ENCODE peak calls at places on chromosomes 5 and 9, in seven cellular contexts. W is neuronal stem cell, I is A549, T is tibial artery, K is uterus, E is psoas muscle, D is NT2/D1. Q is an unnamed sample. For H3K4me1, the result is how much of the 10 kb centered on the place peaks cover.

GRCh38 chr5:3546028-3546427 is 49.6 kb upstream of the IRX1 start:
- DNase-seq in D (no peak), W (no peak), I (no peak), T (no peak), E (no peak), K (no peak), Q (no peak)

GRCh38 chr5:40089269-40089668 is 590.4 kb upstream of the PTGER4 start:
- DNase-seq in E (no peak), W (peak), T (no peak), K (no peak), D (no peak), I (no peak), Q (no peak)

GRCh38 chr5:90297045-90297764 is 112.4 kb downstream of the CETN3 start:
- DNase-seq in W (no peak), T (no peak), K (no peak), D (no peak), I (no peak), E (no peak), Q (no peak)

GRCh38 chr5:37495668-37496067 is 116.5 kb downstream of the WDR70 start:
- DNase-seq in K (no peak), T (no peak), W (no peak), E (no peak), I (no peak), D (no peak), Q (no peak)

GRCh38 chr9:127805620-127806019 is 2.9 kb downstream of the FPGS start:
- DNase-seq in D (peak), E (no peak), T (no peak), K (no peak), I (peak), W (no peak), Q (peak)

GRCh38 chr5:178121450-178122276 is 8.3 kb downstream of the N4BP3 start:
- DNase-seq in T (no peak), W (no peak), I (no peak), K (no peak), E (no peak), D (no peak), Q (no peak)

GRCh38 chr9:121169094-121169601 is 32.5 kb downstream of the RAB14 start:
- DNase-seq in W (no peak), K (no peak), I (peak), T (no peak), E (no peak), D (no peak), Q (no peak)

GRCh38 chr5:62720036-62720441 is 141.4 kb downstream of the LRRC70 start:
- DNase-seq in K (no peak), I (peak), D (no peak), E (no peak), T (no peak), W (no peak), Q (no peak)

GRCh38 chr5:168721966-168722365 is 142.8 kb upstream of the PANK3 start:
- DNase-seq in W (no peak), I (no peak), K (no peak), D (no peak), T (no peak), E (no peak), Q (no peak)

GRCh38 chr5:175082346-175082745 is 358.0 kb downstream of the MSX2 start:
- DNase-seq in I (no peak), E (no peak), D (no peak), K (no peak), T (no peak), W (no peak), Q (no peak)

GRCh38 chr5:108661030-108661429 is 86.7 kb upstream of the FER start:
- DNase-seq in K (no peak), T (no peak), E (no peak), W (no peak), D (no peak), I (no peak), Q (no peak)

GRCh38 chr5:103283120-103283519 is 24.6 kb downstream of the MACIR start:
- DNase-seq in K (no peak), I (no peak), D (no peak), E (no peak), T (no peak), W (no peak), Q (no peak)

GRCh38 chr5:94389515-94389899 is 228.9 kb downstream of the KIAA0825 start:
- DNase-seq in I (no peak), T (no peak), D (no peak), E (no peak), K (no peak), W (no peak), Q (no peak)
- H3K4me3 ChIP-seq in I (no peak), T (no peak), D (no peak), E (no peak), K (no peak), W (no peak), Q (no peak)

GRCh38 chr5:150764530-150764929 is 5.7 kb upstream of the DCTN4 start:
- DNase-seq in E (no peak), K (no peak), I (no peak), D (no peak), W (no peak), T (no peak), Q (no peak)
- H3K4me1 ChIP-seq in E (under half), K (under half), I (under half), D (under half), W (under half), T (under half), Q (under half)

DNA sequence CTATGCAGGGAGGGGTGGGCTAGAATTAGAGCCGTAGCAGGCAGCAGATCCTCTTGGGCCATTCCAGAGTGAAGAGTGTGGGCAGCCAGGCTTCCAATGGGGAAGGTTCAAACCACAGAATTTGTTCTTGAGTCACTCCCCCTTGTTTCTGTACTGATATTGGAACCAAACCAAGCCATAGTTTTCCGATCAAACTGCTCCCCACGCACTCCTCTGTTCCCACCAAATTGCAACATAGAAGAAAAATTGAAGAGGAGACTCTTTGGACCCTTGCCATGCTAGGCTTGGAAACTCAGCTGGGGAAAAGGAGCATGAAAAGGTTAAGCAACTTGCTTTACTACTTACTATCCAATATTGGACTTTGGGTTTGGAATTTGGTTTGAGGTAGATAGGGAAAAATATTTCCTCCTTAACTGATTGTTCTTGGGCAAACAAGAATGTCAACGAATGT is 165.8 kb upstream of the NR3C1 start:
- DNase-seq in I (no peak), W (no peak), K (no peak), T (no peak), D (no peak), E (no peak), Q (no peak)
- H3K4me3 ChIP-seq in I (no peak), W (no peak), K (no peak), T (no peak), D (no peak), E (no peak), Q (no peak)

DNA sequence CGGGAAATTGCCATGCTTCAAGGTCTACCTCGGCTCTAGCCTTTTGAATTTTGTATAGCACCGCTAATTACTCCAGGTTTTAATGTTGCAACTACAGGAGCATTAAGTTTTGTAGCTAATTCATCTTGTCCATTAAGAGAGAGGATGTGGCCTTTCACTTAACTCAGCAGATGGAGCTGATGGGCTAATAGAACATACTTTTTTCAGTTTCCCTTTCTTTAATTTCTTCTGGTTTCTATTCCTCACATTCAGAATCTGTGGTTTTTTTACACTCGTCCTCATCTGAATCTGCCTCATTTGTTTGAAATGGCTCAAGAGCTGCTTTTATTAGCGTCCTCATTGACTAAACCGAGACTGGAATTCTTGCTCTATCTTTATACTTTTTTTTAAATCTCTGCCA is 2085.7 kb upstream of the C9orf72 start:
- DNase-seq in W (no peak), D (no peak), I (no peak), K (no peak), T (no peak), E (no peak), Q (no peak)
- H3K4me1 ChIP-seq in W (under half), D (under half), I (under half), K (under half), T (under half), E (under half), Q (under half)

GRCh38 chr9:130074391-130075115 is 20.8 kb downstream of the GPR107 start:
- DNase-seq in E (no peak), T (no peak), K (no peak), D (no peak), I (no peak), W (no peak), Q (no peak)

GRCh38 chr9:130072515-130073235 is 19.0 kb downstream of the GPR107 start:
- DNase-seq in K (no peak), W (no peak), I (no peak), D (no peak), E (no peak), T (no peak), Q (no peak)

GRCh38 chr9:130078547-130078946 is 24.8 kb downstream of the GPR107 start:
- DNase-seq in D (no peak), I (no peak), W (no peak), K (no peak), T (no peak), E (no peak), Q (no peak)

GRCh38 chr9:130069048-130069447 is 15.3 kb downstream of the GPR107 start:
- DNase-seq in I (no peak), T (no peak), D (no peak), E (no peak), K (no peak), W (no peak), Q (no peak)

DNA sequence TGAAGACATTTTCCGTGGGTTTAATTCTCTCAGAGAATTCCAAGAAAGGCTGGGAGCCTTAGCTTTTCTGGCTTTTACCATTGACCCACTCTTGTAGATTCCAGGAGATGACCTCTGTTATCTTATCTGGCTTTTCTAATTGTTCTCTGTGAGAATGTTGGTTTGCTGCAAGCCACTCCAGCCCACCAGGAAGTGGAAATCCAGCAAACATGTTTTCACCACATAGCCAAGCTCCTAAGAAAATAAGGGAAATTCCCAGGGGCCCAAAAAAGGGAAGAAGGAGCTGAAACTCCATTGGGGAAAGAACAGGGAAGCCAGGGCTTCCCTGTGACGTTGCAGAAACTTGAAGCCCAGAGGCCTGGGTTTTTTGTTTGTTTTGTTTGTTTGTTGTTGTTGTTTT is 19.7 kb downstream of the GPR107 start:
- DNase-seq in E (no peak), D (no peak), K (no peak), W (no peak), I (no peak), T (no peak), Q (no peak)
- H3K4me3 ChIP-seq in E (no peak), D (no peak), K (no peak), W (no peak), I (no peak), T (no peak), Q (no peak)

GRCh38 chr9:87280421-87280820 is 217.2 kb upstream of the DAPK1 start:
- DNase-seq in T (no peak), E (no peak), W (no peak), I (no peak), K (no peak), D (no peak), Q (no peak)

GRCh38 chr9:87282477-87282991 is 215.1 kb upstream of the DAPK1 start:
- DNase-seq in I (no peak), K (no peak), D (no peak), E (no peak), T (no peak), W (no peak), Q (no peak)

GRCh38 chr9:87286506-87286905 is 211.2 kb upstream of the DAPK1 start:
- DNase-seq in T (no peak), E (no peak), W (no peak), K (no peak), I (no peak), D (no peak), Q (no peak)

GRCh38 chr9:87283585-87283984 is 214.1 kb upstream of the DAPK1 start:
- DNase-seq in D (no peak), I (no peak), E (no peak), T (no peak), W (no peak), K (no peak), Q (no peak)

DNA sequence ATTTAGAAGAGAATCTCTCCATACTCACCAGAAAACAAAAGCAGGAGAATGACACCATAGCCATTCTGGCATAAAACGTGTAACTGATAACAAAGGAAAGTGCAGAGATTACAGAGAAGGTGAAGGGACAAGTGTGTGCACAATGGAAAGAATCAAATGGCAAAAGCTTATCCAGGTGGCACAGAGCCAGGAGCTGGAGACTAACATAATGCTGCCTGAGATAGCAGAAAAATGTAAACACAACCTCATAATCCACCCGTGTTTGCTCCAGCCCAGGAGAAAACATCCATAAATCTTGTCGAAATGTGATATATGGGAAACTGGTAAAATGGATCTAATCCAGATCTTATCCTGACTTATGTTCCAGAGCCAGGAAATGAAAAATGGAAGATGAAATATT is 212.5 kb upstream of the DAPK1 start:
- DNase-seq in I (no peak), D (no peak), W (no peak), T (no peak), E (no peak), K (no peak), Q (no peak)
- H3K4me1 ChIP-seq in I (under half), D (under half), W (under half), T (under half), E (under half), K (under half), Q (under half)

GRCh38 chr9:124013263-124014211 is 2.0 kb downstream of the LHX2 start:
- DNase-seq in T (peak), D (no peak), I (no peak), K (no peak), W (no peak), E (no peak), Q (no peak)
- H3K4me3 ChIP-seq in T (no peak), D (peak), I (no peak), K (no peak), W (peak), E (no peak), Q (no peak)

DNA sequence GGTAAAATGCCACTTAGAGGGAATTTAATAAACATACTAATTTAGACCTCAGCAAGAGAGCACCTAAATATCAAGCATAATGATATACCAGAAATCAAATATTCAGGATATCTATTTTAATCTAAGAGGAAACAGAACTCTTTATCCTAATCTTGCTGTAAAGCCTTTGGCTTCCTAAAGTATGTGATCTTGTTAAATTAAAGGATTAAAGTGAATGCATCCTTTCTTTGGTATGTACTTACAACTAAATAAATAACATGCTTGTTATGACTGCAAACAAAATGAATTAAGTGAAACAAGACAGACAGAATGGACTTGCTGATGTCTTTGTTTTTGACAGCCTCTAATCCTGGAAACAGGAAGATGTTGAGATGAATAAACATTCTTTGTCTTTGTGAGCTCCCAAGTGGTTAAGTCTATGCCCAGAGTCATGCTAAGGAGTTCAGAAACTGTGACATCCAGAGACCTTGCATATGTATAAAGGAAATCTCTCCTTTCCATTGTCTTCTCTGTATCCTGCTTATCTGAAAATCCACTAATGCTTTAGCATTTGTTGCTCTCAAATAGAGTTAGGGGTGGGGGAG is 181.6 kb downstream of the SPATA31D1 start:
- DNase-seq in I (no peak), W (peak), K (no peak), T (no peak), E (no peak), D (peak), Q (no peak)
- H3K4me1 ChIP-seq in I (under half), W (under half), K (under half), T (under half), E (under half), D (under half), Q (under half)

GRCh38 chr9:129836342-129837007 is 1.2 kb downstream of the USP20 start:
- DNase-seq in E (no peak), K (no peak), I (peak), T (no peak), W (no peak), D (no peak), Q (peak)
- H3K4me3 ChIP-seq in E (peak), K (peak), I (peak), T (peak), W (peak), D (peak), Q (peak)

DNA sequence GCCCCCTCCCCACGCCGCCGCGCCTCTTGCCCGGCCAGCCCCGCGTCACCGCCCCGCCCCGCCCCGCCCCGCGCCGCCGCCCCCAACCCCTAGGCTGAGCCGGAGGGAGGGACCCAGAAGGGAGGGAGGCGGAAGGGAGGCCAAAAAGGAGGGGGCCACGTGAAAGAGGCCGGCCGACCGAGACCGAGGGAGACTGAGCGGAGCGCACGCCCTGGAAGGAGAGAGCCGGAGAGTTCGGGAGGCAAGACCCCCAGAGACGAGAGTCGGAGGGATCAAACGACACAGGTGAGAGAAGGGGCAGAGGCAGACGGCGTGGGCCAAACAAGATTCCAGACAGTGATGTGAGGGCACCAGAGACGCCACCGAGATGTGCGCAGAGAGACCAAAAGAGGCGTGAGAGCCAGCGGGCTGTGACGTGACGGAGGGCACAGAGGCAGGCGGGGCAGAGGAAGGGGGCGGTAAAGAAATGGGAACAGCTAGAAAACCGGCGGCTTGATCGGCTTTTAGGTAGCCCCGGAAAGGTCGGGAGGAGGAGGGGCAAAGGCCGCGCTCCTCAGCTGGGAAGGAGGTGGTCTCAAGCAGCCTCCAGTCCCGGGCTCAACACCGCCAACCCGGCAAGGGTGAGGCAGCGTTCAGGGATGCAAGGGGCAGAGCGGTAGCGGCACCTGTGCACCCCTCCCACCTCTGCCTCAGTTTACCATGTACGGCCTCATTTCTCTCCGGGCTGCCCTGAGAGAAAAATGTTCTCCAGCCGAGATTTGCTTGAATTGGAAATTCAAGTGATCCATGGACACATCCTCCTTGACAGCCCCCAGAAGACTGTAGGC is 414 bp upstream of the BARX1 start:
- DNase-seq in E (no peak), T (no peak), W (no peak), K (no peak), D (no peak), I (peak), Q (no peak)
- H3K4me1 ChIP-seq in E (under half), T (half or more), W (under half), K (under half), D (under half), I (under half), Q (under half)

Q was measured in colonic mucosa.